ENCODE peak calls at places on chromosomes 3 and 15, in nine cellular contexts. O is HFFc6; S is activated CD4-positive, alpha-beta memory T cell treated with anti-CD3 and anti-CD28 coated beads, Interleukin-2, amount 10 ng/mL, durations not matched to agents 7 days and 5 days; K is activated CD4-positive, alpha-beta T cell treated with anti-CD3 and anti-CD28 coated beads, Interleukin-2, amount 10 ng/mL, durations not matched to agents 7 days and 5 days; T is H4; X is GM23248; B is HEK293T; M is T-helper 9 cell; Z is renal cortical epithelial cell. D is an unnamed sample.

GRCh38 chr15:43771816-43772215 is 5.0 kb downstream of the ELL3 start:
- DNase-seq in K (no peak), M (no peak), T (no peak), S (no peak), Z (no peak), X (no peak), B (no peak), O (no peak), D (no peak)

GRCh38 chr15:89130194-89130593 is 41.9 kb downstream of the ABHD2 start:
- DNase-seq in O (no peak), K (no peak), T (no peak), Z (no peak), B (no peak), M (no peak), S (peak; percentile 35), X (no peak), D (no peak)

GRCh38 chr3:148021400-148021799 is 612.2 kb downstream of the ZIC1 start:
- DNase-seq in T (no peak), M (no peak), Z (no peak), K (no peak), O (no peak), S (no peak), B (no peak), X (peak; percentile 23), D (no peak)

GRCh38 chr3:184178522-184179138 is 4.0 kb downstream of the AP2M1 start:
- DNase-seq in X (peak; percentile 78), T (no peak), M (no peak), Z (no peak), S (no peak), B (no peak), O (peak; percentile 41), K (no peak), D (no peak)

GRCh38 chr15:75577401-75578205 is 1.5 kb downstream of the PTPN9 start:
- DNase-seq in M (no peak), X (peak; percentile 51), T (no peak), B (no peak), O (no peak), S (no peak), Z (peak; percentile 15), K (no peak), D (no peak)

GRCh38 chr3:194046995-194047681 is 88.8 kb upstream of the HES1 start:
- DNase-seq in S (no peak), X (peak; percentile 26), B (no peak), M (no peak), O (no peak), K (no peak), Z (peak; percentile 32), T (no peak), D (no peak)

GRCh38 chr15:90902996-90903732 is at the start of gene MAN2A2:
- DNase-seq in O (peak; percentile 19), T (no peak), S (peak; percentile 76), K (peak; percentile 71), X (peak; percentile 79), M (peak; percentile 54), B (peak; percentile 75), Z (peak; percentile 12), D (peak; percentile 80)

GRCh38 chr15:86021281-86022264 is 58.1 kb upstream of the AGBL1 start:
- DNase-seq in X (peak; percentile 1), O (no peak), K (no peak), B (no peak), S (no peak), T (peak; percentile 60), Z (peak; percentile 18), M (no peak), D (peak; percentile 4)

GRCh38 chr15:72140088-72140487 is 21.9 kb downstream of the SENP8 start:
- DNase-seq in B (no peak), K (no peak), O (no peak), S (no peak), X (no peak), Z (no peak), T (no peak), M (no peak), D (no peak)

GRCh38 chr3:14827776-14828175 is 9.0 kb downstream of the FGD5 start:
- DNase-seq in M (no peak), K (no peak), X (no peak), S (no peak), O (no peak), B (no peak), T (no peak), Z (no peak), D (no peak)

GRCh38 chr15:57708047-57708446 is 1.5 kb downstream of the POLR2M start:
- DNase-seq in X (peak; percentile 68), S (no peak), M (no peak), K (no peak), Z (no peak), T (no peak), B (no peak), O (no peak), D (no peak)

GRCh38 chr3:47712398-47712797 is 69.3 kb downstream of the SMARCC1 start:
- DNase-seq in X (no peak), M (no peak), B (no peak), K (no peak), Z (no peak), T (no peak), S (no peak), O (no peak), D (no peak)

GRCh38 chr3:73868688-73869315 is 244.1 kb upstream of the PDZRN3 start:
- DNase-seq in S (no peak), O (peak; percentile 42), B (peak; percentile 23), K (no peak), T (peak; percentile 9), M (no peak), Z (peak; percentile 15), X (peak; percentile 67), D (peak; percentile 15)

GRCh38 chr3:129063841-129064482 is 3.4 kb downstream of the GP9 start:
- DNase-seq in B (no peak), Z (no peak), T (no peak), K (no peak), S (no peak), O (no peak), X (no peak), M (no peak), D (no peak)

GRCh38 chr15:100030586-100031249 is 297.5 kb upstream of the LYSMD4 start:
- DNase-seq in K (no peak), S (no peak), T (no peak), B (no peak), Z (no peak), M (no peak), O (no peak), X (no peak), D (no peak)

GRCh38 chr15:59371458-59372351 is 966 bp downstream of the MYO1E start:
- DNase-seq in T (no peak), X (peak; percentile 65), K (no peak), S (peak; percentile 23), M (no peak), B (peak; percentile 20), Z (no peak), O (no peak), D (peak; percentile 10)

GRCh38 chr3:69865920-69866679 is 126.8 kb downstream of the MITF start:
- DNase-seq in B (peak; percentile 13), Z (peak; percentile 90), S (no peak), O (no peak), K (no peak), T (peak; percentile 49), X (no peak), M (no peak), D (no peak)

GRCh38 chr3:10956991-10957390 is 35.6 kb upstream of the SLC6A1 start:
- DNase-seq in O (no peak), X (no peak), K (no peak), M (no peak), Z (no peak), T (no peak), B (no peak), S (no peak), D (no peak)

GRCh38 chr3:172069473-172069872 is 30.1 kb downstream of the FNDC3B start:
- DNase-seq in O (no peak), S (no peak), K (no peak), Z (no peak), T (no peak), B (no peak), M (no peak), X (no peak), D (no peak)

GRCh38 chr3:172152869-172153268 is 113.5 kb downstream of the FNDC3B start:
- DNase-seq in K (no peak), M (no peak), B (no peak), X (peak; percentile 87), S (no peak), O (peak; percentile 63), Z (peak; percentile 63), T (peak; percentile 74), D (no peak)

GRCh38 chr15:88664151-88664778 is 25.4 kb downstream of the ISG20 start:
- DNase-seq in O (no peak), X (no peak), B (no peak), Z (no peak), S (peak; percentile 53), T (no peak), M (peak; percentile 34), K (peak; percentile 65), D (no peak)

GRCh38 chr3:73327052-73327451 is 265.6 kb downstream of the EBLN2 start:
- DNase-seq in B (no peak), X (no peak), Z (no peak), S (no peak), K (no peak), M (no peak), O (no peak), T (no peak), D (no peak)

GRCh38 chr15:84891339-84891738 is 6.9 kb downstream of the SLC28A1 start:
- DNase-seq in T (no peak), B (no peak), K (no peak), X (no peak), Z (no peak), O (no peak), M (no peak), S (no peak), D (no peak)

GRCh38 chr3:59240856-59241255 is 191.0 kb upstream of the CFAP20DC start:
- DNase-seq in O (no peak), T (no peak), K (no peak), B (no peak), Z (peak; percentile 45), M (no peak), S (no peak), X (peak; percentile 29), D (no peak)

GRCh38 chr3:112779558-112780480 is 66.8 kb downstream of the CD200R1L start:
- DNase-seq in M (no peak), O (no peak), S (no peak), X (peak; percentile 37), K (no peak), T (no peak), Z (no peak), B (no peak), D (no peak)

GRCh38 chr3:133662256-133662773 is 574 bp upstream of the TOPBP1 start:
- DNase-seq in B (peak; percentile 31), S (peak; percentile 38), Z (peak; percentile 63), K (peak; percentile 30), O (peak; percentile 35), M (no peak), T (peak; percentile 45), X (peak; percentile 59), D (peak; percentile 34)

GRCh38 chr15:58760385-58761009 is 10.6 kb upstream of the MINDY2 start:
- DNase-seq in O (no peak), X (no peak), S (no peak), K (no peak), Z (no peak), T (no peak), M (no peak), B (no peak), D (no peak)

GRCh38 chr3:143830063-143830462 is 18.2 kb downstream of the SLC9A9 start:
- DNase-seq in S (no peak), O (no peak), T (no peak), K (no peak), B (no peak), M (no peak), X (no peak), Z (peak; percentile 41), D (no peak)

GRCh38 chr3:143000525-143000924 is 845 bp upstream of the U2SURP start:
- DNase-seq in M (no peak), S (no peak), Z (peak; percentile 82), O (peak; percentile 15), B (no peak), T (no peak), K (no peak), X (peak; percentile 62), D (no peak)

GRCh38 chr3:42815826-42816225 is 6.6 kb downstream of the ACKR2 start:
- DNase-seq in O (no peak), B (no peak), S (no peak), T (no peak), M (no peak), K (no peak), X (peak; percentile 20), Z (peak; percentile 87), D (no peak)